ENCODE peak calls at places on chromosomes 6 and 20, in eight cellular contexts. One of them, this sample, is unnamed.

GRCh38 chr6:119348308-119349040 is 1.1 kb downstream of the MAN1A1 start:
- DNase-seq in body of pancreas: peak
- DNase-seq in upper lobe of right lung: peak
- DNase-seq in foreskin fibroblast: peak
- DNase-seq in AG09309: no peak
- DNase-seq in sigmoid colon: peak
- DNase-seq in brain microvascular endothelial cell: no peak
- DNase-seq in PC-3: no peak
- DNase-seq in this sample: no peak

GRCh38 chr6:132768051-132768517 is 10.4 kb upstream of the VNN2 start:
- DNase-seq in body of pancreas: peak
- DNase-seq in upper lobe of right lung: peak
- DNase-seq in foreskin fibroblast: peak
- DNase-seq in AG09309: no peak
- DNase-seq in sigmoid colon: no peak
- DNase-seq in brain microvascular endothelial cell: no peak
- DNase-seq in PC-3: peak
- DNase-seq in this sample: peak

GRCh38 chr6:133062702-133063319 is 178.3 kb upstream of the EYA4 start:
- DNase-seq in body of pancreas: no peak
- DNase-seq in upper lobe of right lung: no peak
- DNase-seq in foreskin fibroblast: peak
- DNase-seq in AG09309: no peak
- DNase-seq in sigmoid colon: no peak
- DNase-seq in brain microvascular endothelial cell: no peak
- DNase-seq in PC-3: peak
- DNase-seq in this sample: no peak

GRCh38 chr20:53030061-53030460 is 57.9 kb downstream of the TSHZ2 start:
- DNase-seq in body of pancreas: no peak
- DNase-seq in upper lobe of right lung: no peak
- DNase-seq in foreskin fibroblast: no peak
- DNase-seq in AG09309: no peak
- DNase-seq in sigmoid colon: no peak
- DNase-seq in brain microvascular endothelial cell: no peak
- DNase-seq in PC-3: no peak
- DNase-seq in this sample: no peak

GRCh38 chr6:108957221-108957620 is 109.0 kb downstream of the ARMC2 start:
- DNase-seq in body of pancreas: no peak
- DNase-seq in upper lobe of right lung: no peak
- DNase-seq in foreskin fibroblast: no peak
- DNase-seq in AG09309: no peak
- DNase-seq in sigmoid colon: no peak
- DNase-seq in brain microvascular endothelial cell: no peak
- DNase-seq in PC-3: no peak
- DNase-seq in this sample: no peak

GRCh38 chr6:10082385-10082784 is 332.5 kb downstream of the TFAP2A start:
- DNase-seq in body of pancreas: no peak
- DNase-seq in upper lobe of right lung: no peak
- DNase-seq in foreskin fibroblast: no peak
- DNase-seq in AG09309: no peak
- DNase-seq in sigmoid colon: no peak
- DNase-seq in brain microvascular endothelial cell: no peak
- DNase-seq in PC-3: peak
- DNase-seq in this sample: no peak

GRCh38 chr20:59403261-59403961 is 103.0 kb downstream of the EDN3 start:
- DNase-seq in body of pancreas: peak
- DNase-seq in upper lobe of right lung: peak
- DNase-seq in foreskin fibroblast: peak
- DNase-seq in AG09309: no peak
- DNase-seq in sigmoid colon: no peak
- DNase-seq in brain microvascular endothelial cell: peak
- DNase-seq in PC-3: peak
- DNase-seq in this sample: no peak

GRCh38 chr6:108350528-108350927 is 55.7 kb downstream of the AFG1L start:
- DNase-seq in body of pancreas: no peak
- DNase-seq in upper lobe of right lung: no peak
- DNase-seq in foreskin fibroblast: no peak
- DNase-seq in AG09309: no peak
- DNase-seq in sigmoid colon: no peak
- DNase-seq in brain microvascular endothelial cell: no peak
- DNase-seq in PC-3: no peak
- DNase-seq in this sample: no peak

GRCh38 chr6:90217621-90218496 is 78.8 kb downstream of the BACH2 start:
- DNase-seq in body of pancreas: peak
- DNase-seq in upper lobe of right lung: peak
- DNase-seq in foreskin fibroblast: peak
- DNase-seq in AG09309: no peak
- DNase-seq in sigmoid colon: no peak
- DNase-seq in brain microvascular endothelial cell: no peak
- DNase-seq in PC-3: no peak
- DNase-seq in this sample: no peak

GRCh38 chr20:45965169-45966002 is 6.6 kb downstream of the ZNF335 start:
- DNase-seq in body of pancreas: peak
- DNase-seq in upper lobe of right lung: peak
- DNase-seq in foreskin fibroblast: no peak
- DNase-seq in AG09309: no peak
- DNase-seq in sigmoid colon: peak
- DNase-seq in brain microvascular endothelial cell: no peak
- DNase-seq in PC-3: no peak
- DNase-seq in this sample: no peak

GRCh38 chr6:5094327-5094726 is 9.2 kb downstream of the PPP1R3G start:
- DNase-seq in body of pancreas: no peak
- DNase-seq in upper lobe of right lung: no peak
- DNase-seq in foreskin fibroblast: peak
- DNase-seq in AG09309: peak
- DNase-seq in sigmoid colon: no peak
- DNase-seq in brain microvascular endothelial cell: peak
- DNase-seq in PC-3: peak
- DNase-seq in this sample: peak

GRCh38 chr20:17625246-17626051 is 55.6 kb downstream of the DSTN start:
- DNase-seq in body of pancreas: no peak
- DNase-seq in upper lobe of right lung: peak
- DNase-seq in foreskin fibroblast: no peak
- DNase-seq in AG09309: no peak
- DNase-seq in sigmoid colon: peak
- DNase-seq in brain microvascular endothelial cell: no peak
- DNase-seq in PC-3: no peak
- DNase-seq in this sample: no peak

GRCh38 chr20:24965065-24965919 is 16.2 kb downstream of the CST7 start:
- DNase-seq in body of pancreas: no peak
- DNase-seq in upper lobe of right lung: peak
- DNase-seq in foreskin fibroblast: no peak
- DNase-seq in AG09309: no peak
- DNase-seq in sigmoid colon: peak
- DNase-seq in brain microvascular endothelial cell: no peak
- DNase-seq in PC-3: no peak
- DNase-seq in this sample: no peak

GRCh38 chr6:87682310-87682709 is 19.7 kb downstream of the AKIRIN2 start:
- DNase-seq in body of pancreas: no peak
- DNase-seq in upper lobe of right lung: no peak
- DNase-seq in foreskin fibroblast: no peak
- DNase-seq in AG09309: no peak
- DNase-seq in sigmoid colon: no peak
- DNase-seq in brain microvascular endothelial cell: no peak
- DNase-seq in PC-3: peak
- DNase-seq in this sample: peak

GRCh38 chr6:117992856-117993255 is 85.8 kb downstream of the SLC35F1 start:
- DNase-seq in body of pancreas: no peak
- DNase-seq in upper lobe of right lung: no peak
- DNase-seq in foreskin fibroblast: no peak
- DNase-seq in AG09309: no peak
- DNase-seq in sigmoid colon: no peak
- DNase-seq in brain microvascular endothelial cell: no peak
- DNase-seq in PC-3: no peak
- DNase-seq in this sample: no peak

GRCh38 chr6:135438907-135439535 is 58.5 kb downstream of the AHI1 start:
- DNase-seq in body of pancreas: no peak
- DNase-seq in upper lobe of right lung: no peak
- DNase-seq in foreskin fibroblast: peak
- DNase-seq in AG09309: no peak
- DNase-seq in sigmoid colon: no peak
- DNase-seq in brain microvascular endothelial cell: peak
- DNase-seq in PC-3: peak
- DNase-seq in this sample: peak

GRCh38 chr20:38426006-38426405 is 9.1 kb downstream of the SNHG17 start:
- DNase-seq in body of pancreas: no peak
- DNase-seq in upper lobe of right lung: no peak
- DNase-seq in foreskin fibroblast: peak
- DNase-seq in AG09309: peak
- DNase-seq in sigmoid colon: no peak
- DNase-seq in brain microvascular endothelial cell: peak
- DNase-seq in PC-3: peak
- DNase-seq in this sample: peak

GRCh38 chr6:140252099-140252498 is 877.7 kb upstream of the CITED2 start:
- DNase-seq in body of pancreas: no peak
- DNase-seq in upper lobe of right lung: no peak
- DNase-seq in foreskin fibroblast: peak
- DNase-seq in AG09309: no peak
- DNase-seq in sigmoid colon: no peak
- DNase-seq in brain microvascular endothelial cell: no peak
- DNase-seq in PC-3: no peak
- DNase-seq in this sample: no peak

GRCh38 chr6:108721308-108721707 is 126.9 kb upstream of the ARMC2 start:
- DNase-seq in body of pancreas: no peak
- DNase-seq in upper lobe of right lung: no peak
- DNase-seq in foreskin fibroblast: no peak
- DNase-seq in AG09309: no peak
- DNase-seq in sigmoid colon: no peak
- DNase-seq in brain microvascular endothelial cell: no peak
- DNase-seq in PC-3: no peak
- DNase-seq in this sample: no peak

GRCh38 chr20:62276448-62276847 is 26.3 kb upstream of the ADRM1 start:
- DNase-seq in body of pancreas: no peak
- DNase-seq in upper lobe of right lung: no peak
- DNase-seq in foreskin fibroblast: no peak
- DNase-seq in AG09309: no peak
- DNase-seq in sigmoid colon: no peak
- DNase-seq in brain microvascular endothelial cell: no peak
- DNase-seq in PC-3: no peak
- DNase-seq in this sample: no peak

GRCh38 chr6:51028271-51028670 is 209.6 kb downstream of the TFAP2B start:
- DNase-seq in body of pancreas: no peak
- DNase-seq in upper lobe of right lung: no peak
- DNase-seq in foreskin fibroblast: no peak
- DNase-seq in AG09309: no peak
- DNase-seq in sigmoid colon: no peak
- DNase-seq in brain microvascular endothelial cell: peak
- DNase-seq in PC-3: peak
- DNase-seq in this sample: no peak

GRCh38 chr6:52340603-52340880 is 21.4 kb upstream of the PAQR8 start:
- DNase-seq in body of pancreas: no peak
- DNase-seq in upper lobe of right lung: no peak
- DNase-seq in foreskin fibroblast: no peak
- DNase-seq in AG09309: no peak
- DNase-seq in sigmoid colon: no peak
- DNase-seq in brain microvascular endothelial cell: no peak
- DNase-seq in PC-3: no peak
- DNase-seq in this sample: peak

DNA sequence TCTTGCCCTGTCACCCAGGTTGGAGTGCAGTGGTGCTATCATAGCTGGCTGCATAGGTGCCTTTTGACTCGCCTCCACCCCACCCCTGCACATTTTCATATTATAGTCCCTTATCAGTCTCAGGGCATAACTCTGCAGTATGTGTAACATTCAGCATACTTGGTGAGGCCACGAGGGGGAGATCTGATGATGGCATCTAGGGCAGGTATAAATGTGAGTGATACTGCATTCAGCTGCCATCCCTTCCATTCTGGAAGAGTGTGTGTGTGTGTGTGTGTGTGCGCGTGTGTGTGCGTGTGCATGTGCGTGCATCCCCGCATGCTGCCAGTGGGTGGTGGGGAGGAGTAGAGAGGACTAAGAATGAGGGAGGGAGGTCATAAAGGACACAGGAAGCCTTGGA is 81.4 kb downstream of the JARID2 start:
- DNase-seq in body of pancreas: no peak
- DNase-seq in upper lobe of right lung: no peak
- DNase-seq in foreskin fibroblast: no peak
- DNase-seq in AG09309: no peak
- DNase-seq in sigmoid colon: no peak
- DNase-seq in brain microvascular endothelial cell: no peak
- DNase-seq in PC-3: peak
- DNase-seq in this sample: no peak
- TF ChIP-seq CTCF in body of pancreas: peak
- TF ChIP-seq CTCF in upper lobe of right lung: no peak
- TF ChIP-seq CTCF in foreskin fibroblast: no peak
- TF ChIP-seq CTCF in AG09309: no peak
- TF ChIP-seq CTCF in sigmoid colon: no peak
- TF ChIP-seq CTCF in brain microvascular endothelial cell: peak
- TF ChIP-seq CTCF in PC-3: peak
- TF ChIP-seq CTCF in this sample: no peak

GRCh38 chr6:114304304-114304887 is 38.4 kb downstream of the HS3ST5 start:
- DNase-seq in body of pancreas: no peak
- DNase-seq in upper lobe of right lung: no peak
- DNase-seq in foreskin fibroblast: peak
- DNase-seq in AG09309: peak
- DNase-seq in sigmoid colon: no peak
- DNase-seq in brain microvascular endothelial cell: no peak
- DNase-seq in PC-3: peak
- DNase-seq in this sample: peak
- TF ChIP-seq CTCF in body of pancreas: peak
- TF ChIP-seq CTCF in upper lobe of right lung: peak
- TF ChIP-seq CTCF in foreskin fibroblast: peak
- TF ChIP-seq CTCF in AG09309: peak
- TF ChIP-seq CTCF in sigmoid colon: no peak
- TF ChIP-seq CTCF in brain microvascular endothelial cell: peak
- TF ChIP-seq CTCF in PC-3: peak
- TF ChIP-seq CTCF in this sample: peak

DNA sequence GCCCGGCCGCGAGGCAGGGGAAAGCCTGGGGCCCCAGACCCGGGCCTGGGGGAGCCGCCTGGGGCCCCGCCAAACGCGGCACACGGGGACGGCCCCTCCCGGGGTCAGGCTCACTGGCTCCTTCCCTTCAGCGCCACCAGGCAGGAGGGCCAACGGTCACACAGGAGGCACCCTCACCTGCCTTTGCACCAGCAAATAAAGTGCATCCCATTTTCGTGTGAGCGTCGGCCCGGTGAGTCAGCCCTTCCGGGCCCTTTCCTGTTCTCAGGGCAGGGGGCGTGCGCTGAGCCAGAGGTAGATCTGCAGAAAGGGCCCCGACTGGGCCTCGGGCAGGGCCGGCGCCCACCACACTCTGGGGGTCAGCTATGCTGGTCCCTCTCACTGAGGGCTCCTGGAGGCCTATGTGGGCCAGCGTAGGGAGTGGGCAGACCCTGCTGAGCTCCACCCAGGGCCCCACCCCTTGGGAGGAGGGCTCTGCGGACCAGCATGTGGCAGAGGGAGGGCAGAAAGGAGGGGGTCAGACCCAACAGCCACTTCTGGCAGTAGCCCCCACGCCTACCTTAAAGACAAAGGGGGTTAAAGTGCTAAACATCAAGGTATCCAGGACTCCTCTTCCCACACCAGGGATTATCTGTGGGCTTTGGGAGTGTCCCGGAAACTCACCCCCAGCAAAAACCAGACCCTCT is 931 bp upstream of the UCKL1 start:
- DNase-seq in body of pancreas: peak
- DNase-seq in upper lobe of right lung: no peak
- DNase-seq in foreskin fibroblast: peak
- DNase-seq in AG09309: no peak
- DNase-seq in sigmoid colon: peak
- DNase-seq in brain microvascular endothelial cell: no peak
- DNase-seq in PC-3: peak
- DNase-seq in this sample: peak
- TF ChIP-seq CTCF in body of pancreas: no peak
- TF ChIP-seq CTCF in upper lobe of right lung: peak
- TF ChIP-seq CTCF in foreskin fibroblast: no peak
- TF ChIP-seq CTCF in AG09309: no peak
- TF ChIP-seq CTCF in sigmoid colon: no peak
- TF ChIP-seq CTCF in brain microvascular endothelial cell: peak
- TF ChIP-seq CTCF in PC-3: no peak
- TF ChIP-seq CTCF in this sample: peak

GRCh38 chr6:29680416-29680815 is 536 bp downstream of the ZFP57 start:
- DNase-seq in body of pancreas: no peak
- DNase-seq in upper lobe of right lung: no peak
- DNase-seq in foreskin fibroblast: no peak
- DNase-seq in AG09309: no peak
- DNase-seq in sigmoid colon: no peak
- DNase-seq in brain microvascular endothelial cell: no peak
- DNase-seq in PC-3: no peak
- DNase-seq in this sample: no peak
- TF ChIP-seq CTCF in body of pancreas: no peak
- TF ChIP-seq CTCF in upper lobe of right lung: no peak
- TF ChIP-seq CTCF in foreskin fibroblast: no peak
- TF ChIP-seq CTCF in AG09309: no peak
- TF ChIP-seq CTCF in sigmoid colon: no peak
- TF ChIP-seq CTCF in brain microvascular endothelial cell: no peak
- TF ChIP-seq CTCF in PC-3: no peak
- TF ChIP-seq CTCF in this sample: no peak